ENCODE peak calls at places on chromosomes 7 and 10, in six cellular contexts. C is BE2C, N is dorsolateral prefrontal cortex, L is AG09309, U is tibial nerve, S is fibroblast of mammary gland. W is an unnamed sample.

GRCh38 chr7:79175390-79175789 is 278.1 kb downstream of the MAGI2 start:
- DNase-seq in C (no peak), N (no peak), L (no peak), U (no peak), S (no peak), W (no peak)

GRCh38 chr7:116535416-116535815 is 10.6 kb downstream of the CAV1 start:
- DNase-seq in C (no peak), N (no peak), L (no peak), U (no peak), S (no peak), W (no peak)

GRCh38 chr7:117666689-117667088 is 186.9 kb downstream of the CFTR start:
- DNase-seq in C (no peak), N (no peak), L (no peak), U (no peak), S (no peak), W (no peak)

GRCh38 chr7:2050511-2050866 is 182.3 kb downstream of the MAD1L1 start:
- DNase-seq in C (no peak), N (no peak), L (no peak), U (no peak), S (no peak), W (no peak)

GRCh38 chr10:112827951-112828350 is 122.1 kb upstream of the TCF7L2 start:
- DNase-seq in C (no peak), N (no peak), L (no peak), U (no peak), S (peak), W (no peak)

GRCh38 chr10:71475243-71475871 is 78.6 kb downstream of the CDH23 start:
- DNase-seq in C (peak), N (no peak), L (no peak), U (no peak), S (no peak), W (no peak)

GRCh38 chr10:23399701-23400144 is 39.2 kb upstream of the OTUD1 start:
- DNase-seq in C (no peak), N (no peak), L (peak), U (no peak), S (peak), W (no peak)

GRCh38 chr10:92419740-92420553 is 129.0 kb downstream of the MARCHF5 start:
- DNase-seq in C (no peak), N (no peak), L (no peak), U (peak), S (peak), W (no peak)

GRCh38 chr7:99072126-99072525 is 71.8 kb downstream of the SMURF1 start:
- DNase-seq in C (no peak), N (no peak), L (no peak), U (no peak), S (no peak), W (no peak)

GRCh38 chr7:78071821-78072590 is 273.4 kb downstream of the PHTF2 start:
- DNase-seq in C (no peak), N (no peak), L (no peak), U (no peak), S (no peak), W (no peak)

GRCh38 chr10:77158666-77159065 is 478.9 kb downstream of the KCNMA1 start:
- DNase-seq in C (no peak), N (no peak), L (no peak), U (no peak), S (no peak), W (no peak)

GRCh38 chr7:130367088-130367755 is 13.1 kb upstream of the CPA1 start:
- DNase-seq in C (no peak), N (no peak), L (no peak), U (no peak), S (no peak), W (no peak)

GRCh38 chr7:25347360-25347759 is 119.1 kb upstream of the NPVF start:
- DNase-seq in C (no peak), N (no peak), L (no peak), U (no peak), S (no peak), W (no peak)

GRCh38 chr10:109343293-109343692 is 580.0 kb downstream of the XPNPEP1 start:
- DNase-seq in C (no peak), N (no peak), L (no peak), U (no peak), S (peak), W (no peak)

GRCh38 chr7:95622859-95623258 is 26.5 kb upstream of the PDK4 start:
- DNase-seq in C (no peak), N (no peak), L (no peak), U (no peak), S (no peak), W (no peak)

GRCh38 chr7:126426652-126427051 is 826.1 kb downstream of the GRM8 start:
- DNase-seq in C (no peak), N (no peak), L (no peak), U (no peak), S (no peak), W (no peak)

GRCh38 chr10:123952099-123952498 is 60.5 kb upstream of the CPXM2 start:
- DNase-seq in C (no peak), N (no peak), L (no peak), U (no peak), S (no peak), W (no peak)

GRCh38 chr10:122387572-122387971 is 13.1 kb downstream of the PLEKHA1 start:
- DNase-seq in C (no peak), N (no peak), L (no peak), U (no peak), S (no peak), W (no peak)

GRCh38 chr10:79084012-79084971 is 15.5 kb downstream of the ZMIZ1 start:
- DNase-seq in C (no peak), N (peak), L (peak), U (peak), S (peak), W (peak)

GRCh38 chr7:37310322-37311080 is 138.2 kb downstream of the ELMO1 start:
- DNase-seq in C (no peak), N (no peak), L (no peak), U (no peak), S (no peak), W (no peak)

GRCh38 chr7:74622228-74622749 is 35.2 kb upstream of the GTF2I start:
- DNase-seq in C (no peak), N (no peak), L (no peak), U (no peak), S (no peak), W (no peak)

GRCh38 chr7:74623135-74623534 is 34.4 kb upstream of the GTF2I start:
- DNase-seq in C (no peak), N (no peak), L (no peak), U (no peak), S (no peak), W (no peak)

GRCh38 chr7:74627699-74628411 is 29.7 kb upstream of the GTF2I start:
- DNase-seq in C (peak), N (no peak), L (peak), U (peak), S (peak), W (no peak)

DNA sequence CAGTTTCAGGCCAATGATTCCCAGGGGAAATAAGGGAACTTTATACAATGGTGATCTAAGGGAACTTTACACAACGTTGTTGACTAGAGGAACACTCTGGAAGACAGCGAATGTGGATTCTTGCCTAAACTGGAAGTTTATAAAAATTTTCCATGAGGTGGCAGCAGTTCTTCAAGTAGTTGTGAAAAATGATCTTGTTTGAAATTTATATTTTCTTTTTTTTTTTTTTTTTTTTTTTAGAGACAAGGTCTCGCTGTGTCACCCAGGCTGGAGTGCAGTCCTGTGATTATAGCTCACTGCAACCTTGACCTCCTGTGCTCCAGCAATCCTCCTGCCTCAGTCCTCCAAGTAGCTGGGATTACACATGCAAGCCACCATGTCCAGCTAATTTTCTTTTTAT is 32.1 kb upstream of the GTF2I start:
- DNase-seq in C (no peak), N (no peak), L (peak), U (peak), S (peak), W (no peak)
- TF ChIP-seq CTCF in C (no peak), N (no peak), L (peak), U (no peak), S (peak), W (no peak)

DNA sequence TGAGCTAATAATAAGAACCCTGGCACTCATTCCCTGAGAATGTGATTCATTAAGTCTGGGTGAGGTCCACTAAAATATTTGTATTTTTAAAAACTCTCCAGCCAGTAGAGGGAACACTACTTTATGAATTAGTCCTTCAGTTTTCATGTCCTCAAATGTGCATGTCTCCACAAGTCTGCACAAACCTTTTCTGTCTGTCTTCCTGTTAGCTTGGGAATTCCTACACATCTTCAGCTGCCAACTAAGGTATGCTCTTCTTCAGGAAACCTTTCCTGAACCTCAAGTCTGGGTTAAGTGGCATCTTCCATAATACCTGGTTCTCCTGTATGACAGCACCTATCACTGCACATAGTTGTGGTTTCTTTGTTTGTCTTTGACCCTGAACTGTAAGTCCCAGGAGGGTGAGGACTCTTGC is 119.6 kb upstream of the MKX start:
- DNase-seq in C (no peak), N (no peak), L (peak), U (no peak), S (peak), W (no peak)
- TF ChIP-seq CTCF in C (no peak), N (no peak), L (peak), U (no peak), S (no peak), W (no peak)

GRCh38 chr10:116511365-116511764 is 34.4 kb upstream of the PNLIP start:
- DNase-seq in C (no peak), N (no peak), L (no peak), U (no peak), S (no peak), W (no peak)
- TF ChIP-seq CTCF in C (no peak), N (no peak), L (no peak), U (no peak), S (no peak), W (no peak)

GRCh38 chr10:7819126-7819470 is 793 bp downstream of the TAF3 start:
- DNase-seq in C (peak), N (peak), L (no peak), U (peak), S (peak), W (peak)
- TF ChIP-seq CTCF in C (peak), N (peak), L (peak), U (no peak), S (peak), W (no peak)